ENCODE peak calls at places on chromosomes 11 and 22, in four cellular contexts. B, L, M and A are unnamed samples.

GRCh38 chr11:100789500-100789899 is 102.4 kb downstream of the ARHGAP42 start:
- DNase-seq in B (no peak), L (no peak), M (no peak), A (no peak)

GRCh38 chr22:37607010-37607911 is 1.4 kb upstream of the GGA1 start:
- DNase-seq in B (peak), L (peak), M (peak), A (peak)

GRCh38 chr11:36354221-36355003 is 58.3 kb downstream of the PRR5L start:
- DNase-seq in B (no peak), L (no peak), M (no peak), A (no peak)

GRCh38 chr11:114132427-114132826 is 72.9 kb downstream of the ZBTB16 start:
- DNase-seq in B (no peak), L (no peak), M (no peak), A (no peak)

GRCh38 chr11:113974741-113975470 is at the start of gene HTR3A:
- DNase-seq in B (peak), L (no peak), M (peak), A (no peak)

GRCh38 chr22:43312608-43313007 is 30.6 kb downstream of the SCUBE1 start:
- DNase-seq in B (no peak), L (no peak), M (no peak), A (no peak)

GRCh38 chr11:5618807-5619206 is 6.0 kb upstream of the TRIM34 start:
- DNase-seq in B (no peak), L (no peak), M (no peak), A (no peak)

GRCh38 chr11:112523477-112523876 is 262.8 kb upstream of the PLET1 start:
- DNase-seq in B (no peak), L (no peak), M (no peak), A (no peak)

GRCh38 chr22:42608481-42609361 is 6.0 kb downstream of the POLDIP3 start:
- DNase-seq in B (peak), L (no peak), M (no peak), A (no peak)

GRCh38 chr11:32581556-32581955 is 2.1 kb upstream of the EIF3M start:
- DNase-seq in B (no peak), L (no peak), M (no peak), A (no peak)